ENCODE peak calls at places on chromosomes 6 and 20, in nine cellular contexts. P is left cardiac atrium; V is foreskin fibroblast; M is effector CD4-positive, alpha-beta T cell; Z is activated T-cell treated with anti-CD3 and anti-CD28 coated beads for 24 hours; W is HuH-7; K is kidney tubule cell; J is effector CD8-positive, alpha-beta T cell; S is activated CD4-positive, CD25-positive, alpha-beta regulatory T cell treated with anti-CD3 and anti-CD28 coated beads, Interleukin-2, amount 50 U/mL, for 72 hours. U is an unnamed sample.
A peak's percentile ranks its signal among the peaks of the same experiment; 100 is the strongest.

GRCh38 chr6:167898673-167899311 is 72.1 kb downstream of the AFDN start:
- DNase-seq in P (no peak), V (peak; percentile 17), M (no peak), Z (no peak), W (no peak), K (peak; percentile 44), J (no peak), S (no peak), U (no peak)

GRCh38 chr20:4811661-4812181 is 90.0 kb downstream of the PRND start:
- DNase-seq in P (peak; percentile 75), V (no peak), M (peak; percentile 51), Z (peak; percentile 20), W (no peak), K (no peak), J (peak; percentile 12), S (no peak), U (no peak)

GRCh38 chr20:23350855-23351838 is 556 bp downstream of the NXT1 start:
- DNase-seq in P (peak; percentile 61), V (no peak), M (peak; percentile 55), Z (peak; percentile 56), W (peak; percentile 70), K (peak; percentile 58), J (peak; percentile 48), S (peak; percentile 62), U (peak; percentile 63)

GRCh38 chr6:54856137-54856536 is 9.6 kb downstream of the FAM83B start:
- DNase-seq in P (no peak), V (no peak), M (no peak), Z (no peak), W (no peak), K (peak; percentile 47), J (no peak), S (no peak), U (peak; percentile 8)

GRCh38 chr6:14276667-14277404 is 159.3 kb downstream of the CD83 start:
- DNase-seq in P (no peak), V (no peak), M (no peak), Z (no peak), W (no peak), K (no peak), J (no peak), S (no peak), U (no peak)

GRCh38 chr20:15185322-15185721 is 847.9 kb upstream of the FLRT3 start:
- DNase-seq in P (no peak), V (no peak), M (no peak), Z (no peak), W (no peak), K (no peak), J (no peak), S (no peak), U (no peak)

GRCh38 chr6:100088009-100088408 is 94.0 kb upstream of the MCHR2 start:
- DNase-seq in P (no peak), V (no peak), M (no peak), Z (no peak), W (no peak), K (peak; percentile 26), J (no peak), S (no peak), U (no peak)

GRCh38 chr6:5012531-5012930 is 8.7 kb upstream of the RPP40 start:
- DNase-seq in P (no peak), V (peak; percentile 37), M (no peak), Z (no peak), W (no peak), K (no peak), J (no peak), S (no peak), U (no peak)

GRCh38 chr6:154411076-154411475 is 54.5 kb upstream of the IPCEF1 start:
- DNase-seq in P (no peak), V (no peak), M (no peak), Z (no peak), W (no peak), K (no peak), J (no peak), S (no peak), U (no peak)

GRCh38 chr6:128347123-128347522 is 173.3 kb downstream of the PTPRK start:
- DNase-seq in P (no peak), V (no peak), M (no peak), Z (no peak), W (no peak), K (no peak), J (no peak), S (no peak), U (no peak)

GRCh38 chr20:19568128-19568527 is 189.9 kb upstream of the RIN2 start:
- DNase-seq in P (no peak), V (no peak), M (no peak), Z (no peak), W (no peak), K (no peak), J (no peak), S (no peak), U (no peak)

GRCh38 chr6:56808871-56809359 is 146.0 kb upstream of the BEND6 start:
- DNase-seq in P (no peak), V (no peak), M (no peak), Z (no peak), W (no peak), K (peak; percentile 71), J (no peak), S (no peak), U (peak; percentile 55)

GRCh38 chr6:170097505-170098427 is 193.1 kb downstream of the DLL1 start:
- DNase-seq in P (no peak), V (no peak), M (no peak), Z (no peak), W (no peak), K (no peak), J (no peak), S (no peak), U (peak; percentile 20)

GRCh38 chr6:40249935-40250334 is 315.7 kb upstream of the MOCS1 start:
- DNase-seq in P (no peak), V (no peak), M (no peak), Z (no peak), W (no peak), K (no peak), J (no peak), S (no peak), U (no peak)

GRCh38 chr6:42745083-42745637 is 743 bp downstream of the TBCC start:
- DNase-seq in P (peak; percentile 34), V (no peak), M (peak; percentile 13), Z (peak; percentile 11), W (no peak), K (peak; percentile 36), J (no peak), S (peak; percentile 49), U (peak; percentile 24)

GRCh38 chr20:16940701-16941100 is 192.5 kb downstream of the OTOR start:
- DNase-seq in P (no peak), V (no peak), M (no peak), Z (no peak), W (no peak), K (no peak), J (no peak), S (no peak), U (no peak)

GRCh38 chr6:143451531-143451930 is 926 bp downstream of the PEX3 start:
- DNase-seq in P (no peak), V (peak; percentile 24), M (no peak), Z (no peak), W (no peak), K (peak; percentile 7), J (no peak), S (no peak), U (peak; percentile 15)

GRCh38 chr6:7267521-7268091 is 45.4 kb downstream of the SSR1 start:
- DNase-seq in P (peak; percentile 63), V (peak; percentile 96), M (no peak), Z (no peak), W (no peak), K (peak; percentile 97), J (no peak), S (no peak), U (no peak)

GRCh38 chr6:53432318-53433161 is 83.8 kb upstream of the ELOVL5 start:
- DNase-seq in P (no peak), V (peak; percentile 69), M (no peak), Z (no peak), W (peak; percentile 30), K (peak; percentile 45), J (no peak), S (no peak), U (no peak)

GRCh38 chr6:28586273-28586672 is 60.6 kb downstream of the GPX5 start:
- DNase-seq in P (no peak), V (no peak), M (no peak), Z (no peak), W (no peak), K (peak; percentile 34), J (no peak), S (no peak), U (no peak)

GRCh38 chr6:157608221-157609075 is 214.6 kb upstream of the SNX9 start:
- DNase-seq in P (no peak), V (no peak), M (no peak), Z (no peak), W (no peak), K (no peak), J (no peak), S (no peak), U (no peak)

GRCh38 chr6:125986295-125986955 is at the start of gene TRMT11:
- DNase-seq in P (peak; percentile 91), V (peak; percentile 79), M (peak; percentile 70), Z (peak; percentile 78), W (peak; percentile 84), K (peak; percentile 95), J (peak; percentile 75), S (peak; percentile 78), U (peak; percentile 94)

GRCh38 chr20:313948-314347 is 11.4 kb upstream of the SOX12 start:
- DNase-seq in P (no peak), V (peak; percentile 57), M (no peak), Z (no peak), W (no peak), K (peak; percentile 93), J (no peak), S (no peak), U (no peak)

GRCh38 chr6:70371454-70372105 is 41.7 kb upstream of the FAM135A start:
- DNase-seq in P (no peak), V (peak; percentile 57), M (no peak), Z (no peak), W (peak; percentile 27), K (peak; percentile 79), J (no peak), S (no peak), U (no peak)

GRCh38 chr6:141309295-141309694 is 823.4 kb upstream of the GJE1 start:
- DNase-seq in P (no peak), V (peak; percentile 47), M (no peak), Z (no peak), W (no peak), K (no peak), J (no peak), S (no peak), U (no peak)

GRCh38 chr6:46014511-46015118 is 1.0 kb downstream of the CLIC5 start:
- DNase-seq in P (peak; percentile 32), V (no peak), M (no peak), Z (no peak), W (peak; percentile 7), K (peak; percentile 23), J (no peak), S (peak; percentile 44), U (peak; percentile 34)

GRCh38 chr20:45017859-45018258 is 51.5 kb downstream of the STK4 start:
- DNase-seq in P (no peak), V (no peak), M (no peak), Z (no peak), W (no peak), K (no peak), J (no peak), S (no peak), U (no peak)

GRCh38 chr6:160882741-160883340 is 108.7 kb upstream of the MAP3K4 start:
- DNase-seq in P (no peak), V (no peak), M (no peak), Z (no peak), W (no peak), K (no peak), J (no peak), S (no peak), U (no peak)

GRCh38 chr20:25073544-25073943 is 8.4 kb downstream of the VSX1 start:
- DNase-seq in P (no peak), V (no peak), M (no peak), Z (no peak), W (no peak), K (no peak), J (no peak), S (no peak), U (no peak)

GRCh38 chr6:17103715-17104114 is 1.9 kb downstream of the STMND1 start:
- DNase-seq in P (no peak), V (no peak), M (no peak), Z (no peak), W (peak; percentile 27), K (no peak), J (no peak), S (no peak), U (no peak)

GRCh38 chr20:62759981-62760431 is 36.3 kb upstream of the MRGBP start:
- DNase-seq in P (no peak), V (no peak), M (no peak), Z (no peak), W (no peak), K (no peak), J (no peak), S (no peak), U (no peak)